ENCODE peak calls at places on chromosomes 5 and 9, in four cellular contexts. H is fibroblast of the aortic adventitia, J is WTC11, O is AG09309. F is an unnamed sample.

GRCh38 chr9:22649384-22649783 is 202.8 kb downstream of the DMRTA1 start:
- DNase-seq in H (peak), O (no peak), J (no peak), F (no peak)

GRCh38 chr9:100352727-100353505 is at the start of gene TEX10:
- DNase-seq in J (peak), H (peak), O (peak), F (peak)

GRCh38 chr9:133135193-133135745 is 14.2 kb upstream of the RALGDS start:
- DNase-seq in H (peak), J (no peak), O (no peak), F (no peak)

GRCh38 chr5:103112910-103113309 is 7.0 kb downstream of the GIN1 start:
- DNase-seq in H (no peak), O (no peak), J (no peak), F (no peak)

GRCh38 chr5:69271376-69271775 is 36.7 kb downstream of the CDK7 start:
- DNase-seq in H (peak), O (no peak), J (no peak), F (no peak)

GRCh38 chr5:169767938-169768337 is 130.9 kb downstream of the DOCK2 start:
- DNase-seq in H (no peak), O (no peak), J (no peak), F (no peak)

GRCh38 chr5:174622067-174622466 is 102.3 kb upstream of the MSX2 start:
- DNase-seq in J (no peak), O (no peak), H (no peak), F (no peak)

GRCh38 chr9:124709291-124709690 is 61.8 kb downstream of the NR6A1 start:
- DNase-seq in H (no peak), J (no peak), O (no peak), F (no peak)

GRCh38 chr5:179841621-179842020 is 17.0 kb downstream of the MRNIP start:
- DNase-seq in J (no peak), H (peak), O (no peak), F (no peak)

GRCh38 chr5:172830876-172831662 is 3.0 kb upstream of the ERGIC1 start:
- DNase-seq in H (peak), O (peak), J (no peak), F (no peak)

GRCh38 chr9:93677061-93677571 is 100.7 kb downstream of the PHF2 start:
- DNase-seq in J (peak), O (no peak), H (no peak), F (peak)

DNA sequence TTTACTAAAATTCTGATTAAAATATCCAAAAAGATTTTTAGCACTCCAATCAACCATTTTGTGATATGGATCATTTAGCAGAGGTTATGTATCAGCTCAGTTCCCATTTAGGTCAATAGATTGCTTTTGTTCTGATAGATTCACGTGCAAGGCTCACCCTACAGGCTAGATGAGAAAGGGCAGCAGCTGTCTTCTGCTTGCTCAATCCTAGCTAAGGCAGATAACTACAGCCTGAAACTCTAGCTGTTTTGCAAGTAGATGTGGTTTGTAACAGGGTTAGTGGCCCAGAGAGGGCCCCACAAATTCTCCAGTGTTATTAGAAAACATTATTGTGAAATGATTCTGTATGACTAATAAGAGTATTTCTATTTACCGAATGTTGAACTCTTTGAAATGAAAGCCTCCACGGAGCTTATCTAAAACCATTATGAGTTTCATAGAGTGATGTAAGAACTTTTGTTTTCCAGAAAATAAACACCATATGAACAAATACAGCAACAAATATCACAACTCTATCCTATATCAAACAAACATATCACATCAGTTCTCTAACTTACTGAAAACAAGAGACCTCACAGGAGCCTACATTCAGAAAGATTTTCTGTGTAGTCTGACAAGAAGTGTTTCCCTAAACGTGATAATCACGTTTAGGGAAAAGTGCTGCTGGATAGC is 841.9 kb upstream of the ACO1 start:
- DNase-seq in H (peak), J (peak), O (no peak), F (peak)
- TF ChIP-seq CTCF in H (peak), J (no peak), O (no peak), F (peak)

DNA sequence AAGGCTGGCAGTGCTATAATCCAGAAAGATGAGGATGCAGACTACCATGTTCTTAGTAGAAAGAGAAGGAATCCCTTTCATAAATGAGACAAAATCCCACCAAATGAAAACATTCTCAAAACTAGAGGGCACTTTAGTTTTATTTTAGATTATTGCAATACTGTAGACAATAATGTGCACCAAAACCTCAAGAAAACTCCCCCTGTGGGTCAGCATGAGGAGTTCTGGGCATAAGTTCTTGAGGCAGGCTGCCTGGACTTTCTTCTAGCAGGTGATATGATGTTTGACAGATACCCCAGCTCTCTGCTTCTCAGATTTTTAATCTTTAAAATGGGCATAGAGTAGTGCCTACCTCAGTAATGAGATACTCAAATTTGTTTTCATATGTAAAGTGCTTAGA is 196.3 kb upstream of the CTNND2 start:
- DNase-seq in H (no peak), J (no peak), O (no peak), F (no peak)
- TF ChIP-seq CTCF in H (no peak), J (no peak), O (no peak), F (no peak)

GRCh38 chr9:89165341-89165740 is 13.3 kb downstream of the SHC3 start:
- DNase-seq in H (peak), J (no peak), O (no peak), F (no peak)

GRCh38 chr9:89165880-89166279 is 12.7 kb downstream of the SHC3 start:
- DNase-seq in O (no peak), H (peak), J (no peak), F (no peak)

GRCh38 chr9:89161221-89161620 is 17.4 kb downstream of the SHC3 start:
- DNase-seq in J (no peak), H (no peak), O (no peak), F (no peak)

GRCh38 chr9:89160797-89161196 is 17.8 kb downstream of the SHC3 start:
- DNase-seq in O (no peak), J (no peak), H (no peak), F (no peak)
- TF ChIP-seq CTCF in O (no peak), J (no peak), H (no peak), F (no peak)

DNA sequence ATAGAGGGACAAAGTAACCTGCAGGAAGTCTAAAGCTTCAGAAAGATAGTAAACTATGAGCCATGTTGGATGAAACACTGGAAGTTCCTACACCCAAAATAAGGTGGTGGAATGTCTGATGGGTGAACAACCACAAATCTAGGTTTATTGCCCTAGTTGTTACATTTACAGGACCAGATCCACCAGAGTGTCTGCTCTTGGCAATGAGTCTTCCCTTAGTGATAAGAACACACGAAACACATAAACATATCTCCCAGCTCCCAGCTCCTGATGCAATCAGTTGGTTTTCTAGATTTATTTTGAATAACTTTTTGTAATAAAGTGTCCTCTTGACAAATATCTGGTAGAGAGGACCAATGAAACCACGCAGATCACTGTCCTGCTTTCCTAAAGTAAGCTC is 329.7 kb upstream of the WWC1 start:
- DNase-seq in H (no peak), O (no peak), J (no peak), F (no peak)
- TF ChIP-seq CTCF in H (no peak), O (no peak), J (no peak), F (no peak)

DNA sequence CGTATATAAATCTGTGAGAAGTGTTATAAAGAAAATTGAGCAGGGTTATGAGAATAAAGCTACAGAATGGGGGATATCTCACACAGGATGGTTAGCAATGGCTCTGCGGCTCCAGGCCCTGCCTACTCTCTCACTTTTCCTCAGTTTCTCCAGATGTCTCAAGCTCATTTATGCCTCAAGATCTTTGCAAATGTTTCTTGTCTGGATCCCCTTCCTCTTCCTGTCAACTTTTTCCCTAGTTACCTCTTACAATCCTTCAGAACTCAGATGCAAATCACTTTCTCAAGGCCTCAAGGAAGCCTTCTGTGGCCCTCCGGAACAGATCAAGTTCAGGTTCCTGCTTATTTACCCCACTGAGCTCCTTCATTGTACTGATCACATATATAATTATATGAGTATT is 386.4 kb downstream of the RAB3C start:
- DNase-seq in H (no peak), O (no peak), J (no peak), F (no peak)
- TF ChIP-seq CTCF in H (no peak), O (no peak), J (no peak), F (no peak)

GRCh38 chr9:88738708-88739107 is 203.7 kb downstream of the NXNL2 start:
- DNase-seq in H (peak), O (peak), J (no peak), F (no peak)

GRCh38 chr9:88742483-88742882 is 207.5 kb downstream of the NXNL2 start:
- DNase-seq in H (peak), J (no peak), O (peak), F (no peak)

GRCh38 chr9:88740844-88741243 is 205.9 kb downstream of the NXNL2 start:
- DNase-seq in H (no peak), O (no peak), J (no peak), F (no peak)

GRCh38 chr9:88739373-88739772 is 204.4 kb downstream of the NXNL2 start:
- DNase-seq in H (no peak), J (no peak), O (no peak), F (no peak)

DNA sequence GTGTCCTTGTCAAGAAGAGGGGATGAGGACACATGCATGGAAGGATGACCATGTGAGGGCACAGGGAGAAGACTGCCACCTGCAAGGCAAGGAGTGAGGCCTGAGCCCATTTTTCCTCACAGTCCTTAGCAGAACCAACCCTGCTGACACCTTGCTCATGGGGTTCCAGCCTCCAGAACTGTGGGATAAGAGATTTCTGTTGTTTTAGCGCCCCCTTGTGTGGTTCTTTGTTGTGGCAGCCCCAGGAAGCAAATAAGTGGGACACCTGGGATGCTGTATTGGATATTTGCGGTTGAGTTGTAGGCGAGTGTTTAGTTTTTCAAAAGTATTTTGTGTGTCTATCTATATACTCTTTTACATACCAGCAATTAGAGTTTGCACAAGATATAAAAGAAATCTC is 206.4 kb downstream of the NXNL2 start:
- DNase-seq in J (peak), O (no peak), H (no peak), F (no peak)
- TF ChIP-seq CTCF in J (peak), O (peak), H (peak), F (peak)

F was measured in endothelial cell.